ENCODE peak calls at places on chromosomes 16 and 17, in eight cellular contexts. One of them, this sample, is unnamed.

GRCh38 chr16:9297437-9298113 is 206.1 kb downstream of the HAPSTR1 start:
- DNase-seq in ovary: no peak
- DNase-seq in DND-41: no peak
- DNase-seq in coronary artery: no peak
- DNase-seq in glutamatergic neuron: peak
- DNase-seq in cardiac fibroblast: peak
- DNase-seq in GM10248: no peak
- DNase-seq in neural progenitor cell: peak
- DNase-seq in this sample: no peak

GRCh38 chr17:28634211-28634865 is 10.6 kb downstream of the BLTP2 start:
- DNase-seq in coronary artery: no peak
- DNase-seq in neural progenitor cell: no peak
- DNase-seq in cardiac fibroblast: no peak
- DNase-seq in GM10248: no peak
- DNase-seq in glutamatergic neuron: no peak
- DNase-seq in ovary: no peak
- DNase-seq in DND-41: no peak
- DNase-seq in this sample: no peak

GRCh38 chr16:86604436-86605220 is 26.3 kb downstream of the FOXL1 start:
- DNase-seq in coronary artery: no peak
- DNase-seq in GM10248: peak
- DNase-seq in cardiac fibroblast: no peak
- DNase-seq in ovary: no peak
- DNase-seq in DND-41: no peak
- DNase-seq in neural progenitor cell: no peak
- DNase-seq in glutamatergic neuron: no peak
- DNase-seq in this sample: peak

GRCh38 chr17:2101448-2102257 is 46.8 kb downstream of the HIC1 start:
- DNase-seq in coronary artery: no peak
- DNase-seq in cardiac fibroblast: no peak
- DNase-seq in glutamatergic neuron: no peak
- DNase-seq in neural progenitor cell: no peak
- DNase-seq in ovary: no peak
- DNase-seq in DND-41: peak
- DNase-seq in GM10248: no peak
- DNase-seq in this sample: no peak

GRCh38 chr16:54116126-54116525 is 170.5 kb downstream of the IRX3 start:
- DNase-seq in ovary: no peak
- DNase-seq in DND-41: no peak
- DNase-seq in GM10248: no peak
- DNase-seq in glutamatergic neuron: no peak
- DNase-seq in neural progenitor cell: no peak
- DNase-seq in coronary artery: no peak
- DNase-seq in cardiac fibroblast: no peak
- DNase-seq in this sample: no peak

GRCh38 chr17:74407384-74407783 is 24.5 kb upstream of the GPRC5C start:
- DNase-seq in neural progenitor cell: no peak
- DNase-seq in cardiac fibroblast: no peak
- DNase-seq in ovary: no peak
- DNase-seq in GM10248: no peak
- DNase-seq in coronary artery: no peak
- DNase-seq in glutamatergic neuron: no peak
- DNase-seq in DND-41: no peak
- DNase-seq in this sample: no peak

GRCh38 chr17:63950940-63951907 is 19.1 kb upstream of the CD79B start:
- DNase-seq in DND-41: no peak
- DNase-seq in neural progenitor cell: no peak
- DNase-seq in cardiac fibroblast: no peak
- DNase-seq in GM10248: peak
- DNase-seq in ovary: no peak
- DNase-seq in glutamatergic neuron: no peak
- DNase-seq in coronary artery: no peak
- DNase-seq in this sample: peak

GRCh38 chr17:51319186-51319585 is 58.8 kb downstream of the UTP18 start:
- DNase-seq in glutamatergic neuron: no peak
- DNase-seq in coronary artery: no peak
- DNase-seq in cardiac fibroblast: no peak
- DNase-seq in GM10248: no peak
- DNase-seq in neural progenitor cell: no peak
- DNase-seq in DND-41: no peak
- DNase-seq in ovary: no peak
- DNase-seq in this sample: no peak

GRCh38 chr16:64408699-64409098 is 713.2 kb downstream of the CDH11 start:
- DNase-seq in coronary artery: no peak
- DNase-seq in GM10248: no peak
- DNase-seq in ovary: no peak
- DNase-seq in cardiac fibroblast: no peak
- DNase-seq in DND-41: no peak
- DNase-seq in glutamatergic neuron: no peak
- DNase-seq in neural progenitor cell: no peak
- DNase-seq in this sample: no peak

GRCh38 chr17:2994441-2994840 is 69.0 kb downstream of the OR1D5 start:
- DNase-seq in DND-41: no peak
- DNase-seq in coronary artery: peak
- DNase-seq in cardiac fibroblast: no peak
- DNase-seq in neural progenitor cell: no peak
- DNase-seq in glutamatergic neuron: no peak
- DNase-seq in GM10248: no peak
- DNase-seq in ovary: no peak
- DNase-seq in this sample: no peak

GRCh38 chr16:87243383-87243964 is 73.7 kb downstream of the C16orf95 start:
- DNase-seq in ovary: no peak
- DNase-seq in coronary artery: no peak
- DNase-seq in neural progenitor cell: no peak
- DNase-seq in DND-41: no peak
- DNase-seq in cardiac fibroblast: no peak
- DNase-seq in glutamatergic neuron: no peak
- DNase-seq in GM10248: no peak
- DNase-seq in this sample: no peak

GRCh38 chr17:55266051-55266957 is 1.5 kb downstream of the HLF start:
- DNase-seq in ovary: peak
- DNase-seq in cardiac fibroblast: no peak
- DNase-seq in glutamatergic neuron: no peak
- DNase-seq in neural progenitor cell: peak
- DNase-seq in coronary artery: peak
- DNase-seq in DND-41: no peak
- DNase-seq in GM10248: no peak
- DNase-seq in this sample: no peak

GRCh38 chr17:27573971-27574525 is 56.9 kb upstream of the LGALS9 start:
- DNase-seq in DND-41: no peak
- DNase-seq in GM10248: no peak
- DNase-seq in coronary artery: no peak
- DNase-seq in ovary: no peak
- DNase-seq in cardiac fibroblast: peak
- DNase-seq in neural progenitor cell: no peak
- DNase-seq in glutamatergic neuron: no peak
- DNase-seq in this sample: no peak

GRCh38 chr17:45022655-45023339 is 28.6 kb downstream of the DCAKD start:
- DNase-seq in cardiac fibroblast: no peak
- DNase-seq in neural progenitor cell: no peak
- DNase-seq in glutamatergic neuron: peak
- DNase-seq in ovary: no peak
- DNase-seq in coronary artery: no peak
- DNase-seq in GM10248: no peak
- DNase-seq in DND-41: no peak
- DNase-seq in this sample: no peak

GRCh38 chr17:28728364-28729200 is at the start of gene NEK8:
- DNase-seq in ovary: peak
- DNase-seq in DND-41: peak
- DNase-seq in glutamatergic neuron: peak
- DNase-seq in cardiac fibroblast: peak
- DNase-seq in neural progenitor cell: peak
- DNase-seq in coronary artery: peak
- DNase-seq in GM10248: peak
- DNase-seq in this sample: peak

GRCh38 chr16:58413359-58413758 is 21.1 kb downstream of the GINS3 start:
- DNase-seq in DND-41: peak
- DNase-seq in coronary artery: no peak
- DNase-seq in glutamatergic neuron: no peak
- DNase-seq in cardiac fibroblast: peak
- DNase-seq in GM10248: no peak
- DNase-seq in neural progenitor cell: no peak
- DNase-seq in ovary: no peak
- DNase-seq in this sample: no peak

GRCh38 chr16:75267631-75268264 is 16.3 kb upstream of the BCAR1 start:
- DNase-seq in neural progenitor cell: no peak
- DNase-seq in cardiac fibroblast: peak
- DNase-seq in GM10248: no peak
- DNase-seq in glutamatergic neuron: no peak
- DNase-seq in ovary: no peak
- DNase-seq in coronary artery: peak
- DNase-seq in DND-41: no peak
- DNase-seq in this sample: no peak

GRCh38 chr17:50768348-50768761 is 1.0 kb upstream of the ANKRD40CL start:
- DNase-seq in coronary artery: peak
- DNase-seq in cardiac fibroblast: no peak
- DNase-seq in DND-41: no peak
- DNase-seq in GM10248: no peak
- DNase-seq in ovary: no peak
- DNase-seq in glutamatergic neuron: no peak
- DNase-seq in neural progenitor cell: no peak
- DNase-seq in this sample: peak

GRCh38 chr16:1992475-1993292 is 2.9 kb downstream of the SYNGR3 start:
- DNase-seq in ovary: no peak
- DNase-seq in GM10248: no peak
- DNase-seq in neural progenitor cell: peak
- DNase-seq in glutamatergic neuron: no peak
- DNase-seq in cardiac fibroblast: no peak
- DNase-seq in DND-41: no peak
- DNase-seq in coronary artery: no peak
- DNase-seq in this sample: no peak

GRCh38 chr16:49596119-49596518 is 222.5 kb downstream of the C16orf78 start:
- DNase-seq in DND-41: no peak
- DNase-seq in neural progenitor cell: peak
- DNase-seq in ovary: peak
- DNase-seq in coronary artery: peak
- DNase-seq in GM10248: no peak
- DNase-seq in cardiac fibroblast: peak
- DNase-seq in glutamatergic neuron: no peak
- DNase-seq in this sample: no peak

GRCh38 chr17:38561416-38562214 is 44.1 kb downstream of the SRCIN1 start:
- DNase-seq in GM10248: no peak
- DNase-seq in glutamatergic neuron: peak
- DNase-seq in coronary artery: no peak
- DNase-seq in DND-41: no peak
- DNase-seq in neural progenitor cell: peak
- DNase-seq in cardiac fibroblast: no peak
- DNase-seq in ovary: no peak
- DNase-seq in this sample: no peak
- TF ChIP-seq CTCF in GM10248: no peak
- TF ChIP-seq CTCF in glutamatergic neuron: no peak
- TF ChIP-seq CTCF in coronary artery: no peak
- TF ChIP-seq CTCF in DND-41: no peak
- TF ChIP-seq CTCF in neural progenitor cell: peak
- TF ChIP-seq CTCF in cardiac fibroblast: no peak
- TF ChIP-seq CTCF in ovary: no peak
- TF ChIP-seq CTCF in this sample: no peak

DNA sequence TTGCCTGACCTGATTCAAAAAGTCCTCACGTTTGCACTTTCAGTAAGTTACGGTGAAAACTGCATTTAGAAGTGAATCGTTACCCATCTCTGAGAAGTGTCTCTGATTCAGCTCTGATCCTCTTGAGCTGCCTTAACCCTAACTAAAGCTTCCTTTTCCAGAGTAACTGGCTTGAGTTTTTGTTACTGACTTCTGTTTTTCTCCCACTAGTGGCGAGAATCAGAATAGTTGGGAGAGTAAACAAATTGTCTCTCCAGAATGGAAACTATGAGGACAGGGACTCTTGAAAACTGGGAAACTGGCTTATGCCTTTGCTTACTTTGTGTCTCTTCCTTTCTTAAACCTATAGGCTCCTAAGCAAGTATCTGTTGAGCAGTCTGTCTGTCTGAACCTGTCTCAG is 31.3 kb upstream of the KPNB1 start:
- DNase-seq in GM10248: no peak
- DNase-seq in glutamatergic neuron: no peak
- DNase-seq in DND-41: no peak
- DNase-seq in ovary: no peak
- DNase-seq in cardiac fibroblast: peak
- DNase-seq in neural progenitor cell: peak
- DNase-seq in coronary artery: no peak
- DNase-seq in this sample: no peak
- TF ChIP-seq CTCF in GM10248: no peak
- TF ChIP-seq CTCF in glutamatergic neuron: peak
- TF ChIP-seq CTCF in DND-41: peak
- TF ChIP-seq CTCF in ovary: no peak
- TF ChIP-seq CTCF in cardiac fibroblast: peak
- TF ChIP-seq CTCF in neural progenitor cell: peak
- TF ChIP-seq CTCF in coronary artery: no peak
- TF ChIP-seq CTCF in this sample: no peak

DNA sequence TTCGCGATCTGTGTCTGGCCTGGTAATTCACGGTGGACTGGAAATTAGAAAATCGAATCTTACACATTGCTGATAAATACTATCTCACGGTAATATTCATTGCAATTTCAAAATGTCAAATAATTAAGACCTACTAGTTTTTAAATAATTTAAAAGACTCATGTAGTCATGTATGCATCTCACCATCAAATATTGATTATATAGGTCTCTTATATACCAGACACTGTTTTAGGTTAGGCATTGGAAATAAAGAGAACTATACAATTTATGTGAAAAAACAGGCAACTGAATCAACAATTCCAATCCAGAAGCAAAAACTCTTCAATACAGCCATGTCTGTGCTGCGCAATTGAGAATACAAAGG is 7.5 kb upstream of the PIRT start:
- DNase-seq in glutamatergic neuron: no peak
- DNase-seq in DND-41: no peak
- DNase-seq in cardiac fibroblast: no peak
- DNase-seq in GM10248: no peak
- DNase-seq in neural progenitor cell: no peak
- DNase-seq in ovary: no peak
- DNase-seq in coronary artery: no peak
- DNase-seq in this sample: no peak
- TF ChIP-seq CTCF in glutamatergic neuron: peak
- TF ChIP-seq CTCF in DND-41: no peak
- TF ChIP-seq CTCF in cardiac fibroblast: no peak
- TF ChIP-seq CTCF in GM10248: no peak
- TF ChIP-seq CTCF in neural progenitor cell: no peak
- TF ChIP-seq CTCF in ovary: no peak
- TF ChIP-seq CTCF in coronary artery: no peak
- TF ChIP-seq CTCF in this sample: no peak

DNA sequence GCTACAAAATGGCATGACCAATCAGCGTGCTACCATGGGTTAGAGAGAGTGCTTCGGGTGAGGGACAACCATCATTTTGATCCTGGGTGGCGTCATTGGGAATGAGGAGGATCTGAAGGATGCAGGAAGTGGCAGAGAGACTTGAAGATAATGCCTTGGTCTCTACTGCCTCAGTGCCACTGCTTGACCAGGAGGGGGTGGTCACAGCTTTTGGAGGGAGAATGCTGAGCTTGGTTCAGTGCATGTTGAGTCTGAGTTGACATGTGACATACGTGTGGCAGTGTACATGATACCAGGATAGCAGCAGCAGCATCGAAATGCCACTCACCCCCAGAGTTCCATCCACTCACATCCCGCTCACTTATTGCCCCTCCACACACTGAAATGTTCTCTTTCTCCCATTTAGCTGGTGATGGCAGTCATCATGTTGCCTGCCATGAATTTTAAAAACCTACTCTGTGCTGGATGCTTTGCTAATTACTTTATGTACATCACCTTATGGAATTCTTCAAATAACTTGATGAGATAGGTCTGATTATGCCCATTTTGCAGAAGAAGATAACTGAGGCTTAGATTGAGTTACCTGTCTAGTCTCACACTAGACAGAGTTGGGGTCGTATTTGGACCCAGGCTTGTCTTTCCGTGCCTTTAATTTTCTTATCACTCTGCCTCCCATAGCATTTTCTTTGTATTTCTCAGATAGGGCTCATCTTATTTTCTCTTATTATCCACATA is 36.7 kb downstream of the ARSG start:
- DNase-seq in GM10248: no peak
- DNase-seq in neural progenitor cell: no peak
- DNase-seq in coronary artery: no peak
- DNase-seq in glutamatergic neuron: no peak
- DNase-seq in cardiac fibroblast: no peak
- DNase-seq in ovary: no peak
- DNase-seq in DND-41: no peak
- DNase-seq in this sample: no peak
- TF ChIP-seq CTCF in GM10248: no peak
- TF ChIP-seq CTCF in neural progenitor cell: peak
- TF ChIP-seq CTCF in coronary artery: no peak
- TF ChIP-seq CTCF in glutamatergic neuron: no peak
- TF ChIP-seq CTCF in cardiac fibroblast: no peak
- TF ChIP-seq CTCF in ovary: no peak
- TF ChIP-seq CTCF in DND-41: peak
- TF ChIP-seq CTCF in this sample: no peak